ENCODE peak calls at places on chromosomes 12 and 14, in ten cellular contexts. Y is GM10248; M is stimulated activated CD8-positive, alpha-beta memory T cell treated with anti-CD3 and anti-CD28 coated beads, Interleukin-15, amount 100 ng/mL, for 48 hours; L is brain microvascular endothelial cell; E is naive B cell; A is thoracic aorta; Z is astrocyte of the cerebellum; P is Karpas-422; V is SK-N-DZ; J is neuronal stem cell. I is an unnamed sample.

GRCh38 chr14:36826614-36827013 is 165.0 kb downstream of the PAX9 start:
- DNase-seq in Y (no peak), M (no peak), L (no peak), E (no peak), A (no peak), Z (no peak), P (no peak), V (no peak), J (no peak), I (no peak)

GRCh38 chr12:5689773-5690172 is 255.3 kb downstream of the ANO2 start:
- DNase-seq in Y (no peak), M (no peak), L (no peak), E (no peak), A (no peak), Z (no peak), P (peak), V (no peak), J (no peak), I (no peak)

GRCh38 chr12:124852329-124852831 is 11.3 kb downstream of the SCARB1 start:
- DNase-seq in Y (no peak), M (no peak), L (no peak), E (no peak), A (no peak), Z (no peak), P (no peak), V (no peak), J (no peak), I (no peak)

GRCh38 chr14:89533761-89534160 is 116.7 kb upstream of the FOXN3 start:
- DNase-seq in Y (no peak), M (no peak), L (no peak), E (no peak), A (no peak), Z (no peak), P (no peak), V (no peak), J (no peak), I (no peak)

GRCh38 chr12:117121456-117121855 is 22.2 kb upstream of the TESC start:
- DNase-seq in Y (no peak), M (no peak), L (no peak), E (no peak), A (no peak), Z (no peak), P (no peak), V (no peak), J (no peak), I (no peak)

GRCh38 chr14:96095581-96096476 is 56.7 kb downstream of the C14orf132 start:
- DNase-seq in Y (no peak), M (no peak), L (peak), E (no peak), A (no peak), Z (no peak), P (peak), V (peak), J (no peak), I (no peak)

GRCh38 chr12:59067068-59067467 is 146.8 kb upstream of the LRIG3 start:
- DNase-seq in Y (no peak), M (no peak), L (peak), E (no peak), A (no peak), Z (peak), P (no peak), V (peak), J (no peak), I (no peak)

GRCh38 chr14:103256406-103256805 is 77.6 kb upstream of the EIF5 start:
- DNase-seq in Y (no peak), M (no peak), L (no peak), E (no peak), A (no peak), Z (no peak), P (no peak), V (no peak), J (no peak), I (no peak)

GRCh38 chr12:7021956-7022355 is 3.7 kb upstream of the LPCAT3 start:
- DNase-seq in Y (no peak), M (no peak), L (no peak), E (no peak), A (no peak), Z (no peak), P (no peak), V (no peak), J (no peak), I (no peak)

GRCh38 chr14:89466939-89467338 is 49.9 kb upstream of the FOXN3 start:
- DNase-seq in Y (no peak), M (no peak), L (no peak), E (no peak), A (no peak), Z (no peak), P (no peak), V (peak), J (no peak), I (no peak)

GRCh38 chr12:114450511-114451300 is 44.8 kb upstream of the TBX5 start:
- DNase-seq in Y (no peak), M (no peak), L (no peak), E (no peak), A (no peak), Z (no peak), P (no peak), V (no peak), J (no peak), I (no peak)

GRCh38 chr12:14900521-14901227 is 15.0 kb upstream of the MGP start:
- DNase-seq in Y (no peak), M (no peak), L (no peak), E (no peak), A (no peak), Z (no peak), P (no peak), V (no peak), J (no peak), I (no peak)